ENCODE peak calls at places on chromosomes 7 and 10, in four cellular contexts. K, U, W and X are unnamed samples.

GRCh38 chr10:124177180-124177518 is 83.8 kb upstream of the CHST15 start:
- DNase-seq in K (no peak), U (no peak), W (no peak), X (no peak)

GRCh38 chr7:151539055-151539714 is 19.5 kb upstream of the RHEB start:
- DNase-seq in K (peak), U (peak), W (no peak), X (no peak)

GRCh38 chr10:78952018-78952417 is 116.7 kb upstream of the ZMIZ1 start:
- DNase-seq in K (no peak), U (no peak), W (no peak), X (no peak)

GRCh38 chr10:130350996-130351395 is 214.8 kb downstream of the GLRX3 start:
- DNase-seq in K (no peak), U (no peak), W (no peak), X (no peak)

GRCh38 chr10:97792058-97792721 is 20.4 kb upstream of the SFRP5 start:
- DNase-seq in K (peak), U (peak), W (peak), X (no peak)

GRCh38 chr7:80918909-80919721 is at the start of gene SEMA3C:
- DNase-seq in K (peak), U (peak), W (peak), X (peak)

GRCh38 chr7:80136276-80137045 is 1.8 kb downstream of the GNAI1 start:
- DNase-seq in K (no peak), U (peak), W (no peak), X (no peak)

GRCh38 chr10:5317547-5318107 is 47.1 kb upstream of the UCN3 start:
- DNase-seq in K (no peak), U (peak), W (no peak), X (no peak)

GRCh38 chr10:114767589-114768393 is 53.8 kb upstream of the FHIP2A start:
- DNase-seq in K (no peak), U (peak), W (no peak), X (no peak)

GRCh38 chr10:20963056-20963455 is 65.9 kb upstream of the NEBL start:
- DNase-seq in K (no peak), U (no peak), W (no peak), X (no peak)

GRCh38 chr10:8852546-8852945 is 798.1 kb downstream of the GATA3 start:
- DNase-seq in K (no peak), U (no peak), W (no peak), X (no peak)

GRCh38 chr7:101940830-101941229 is 123.4 kb downstream of the CUX1 start:
- DNase-seq in K (no peak), U (no peak), W (no peak), X (peak)

GRCh38 chr7:24885716-24886115 is 94.3 kb downstream of the OSBPL3 start:
- DNase-seq in K (no peak), U (no peak), W (no peak), X (no peak)

GRCh38 chr7:64400401-64400800 is 86.6 kb downstream of the ZNF736 start:
- DNase-seq in K (no peak), U (no peak), W (no peak), X (no peak)

GRCh38 chr10:87845624-87846377 is 17.5 kb downstream of the KLLN start:
- DNase-seq in K (no peak), U (no peak), W (no peak), X (no peak)

GRCh38 chr10:118566911-118567310 is 28.5 kb downstream of the PRLHR start:
- DNase-seq in K (no peak), U (no peak), W (no peak), X (no peak)

GRCh38 chr7:141220263-141220662 is 146.4 kb downstream of the TMEM178B start:
- DNase-seq in K (no peak), U (no peak), W (no peak), X (no peak)

GRCh38 chr10:18607503-18607902 is 43.9 kb downstream of the NSUN6 start:
- DNase-seq in K (peak), U (no peak), W (peak), X (no peak)

GRCh38 chr10:47408606-47409005 is 24.5 kb upstream of the ZNF488 start:
- DNase-seq in K (no peak), U (no peak), W (no peak), X (no peak)

GRCh38 chr7:104964626-104965236 is 49.3 kb upstream of the KMT2E start:
- DNase-seq in K (no peak), U (no peak), W (no peak), X (no peak)

GRCh38 chr7:132738254-132738653 is 162.0 kb upstream of the PLXNA4 start:
- DNase-seq in K (no peak), U (no peak), W (no peak), X (no peak)

GRCh38 chr10:125661942-125662515 is 20.9 kb downstream of the TEX36 start:
- DNase-seq in K (no peak), U (peak), W (no peak), X (no peak)

GRCh38 chr7:132435016-132435990 is 141.0 kb downstream of the PLXNA4 start:
- DNase-seq in K (no peak), U (no peak), W (no peak), X (no peak)

GRCh38 chr10:94194256-94194655 is 168.5 kb downstream of the NOC3L start:
- DNase-seq in K (no peak), U (peak), W (no peak), X (no peak)

GRCh38 chr10:71399946-71400345 is 3.2 kb downstream of the CDH23 start:
- DNase-seq in K (no peak), U (no peak), W (no peak), X (no peak)

GRCh38 chr7:120344276-120344675 is 71.3 kb downstream of the KCND2 start:
- DNase-seq in K (no peak), U (no peak), W (no peak), X (no peak)

GRCh38 chr7:3260425-3260762 is 40.7 kb upstream of the SDK1 start:
- DNase-seq in K (no peak), U (no peak), W (no peak), X (no peak)

GRCh38 chr7:139105037-139105382 is 4.5 kb downstream of the ZC3HAV1 start:
- DNase-seq in K (no peak), U (no peak), W (no peak), X (no peak)

GRCh38 chr10:97685395-97685958 is 1.6 kb downstream of the AVPI1 start:
- DNase-seq in K (no peak), U (peak), W (no peak), X (no peak)

GRCh38 chr10:22649390-22649841 is 65.0 kb downstream of the PIP4K2A start:
- DNase-seq in K (no peak), U (no peak), W (no peak), X (no peak)

GRCh38 chr10:112389147-112389822 is 15.4 kb downstream of the ACSL5 start:
- DNase-seq in K (no peak), U (peak), W (no peak), X (no peak)

GRCh38 chr10:48470115-48470892 is 134.6 kb downstream of the ARHGAP22 start:
- DNase-seq in K (no peak), U (peak), W (no peak), X (peak)